ENCODE peak calls at places on chromosome 15, in ten cellular contexts. F is fibroblast of the conjunctiva, J is AG20443, M is amniotic stem cell, R is naive B cell, W is fibroblast of pulmonary artery, I is T47D, X is kidney, O is HCEC 1CT, H is HS-5. Q is an unnamed sample.

GRCh38 chr15:57031605-57032004 is 113.2 kb downstream of the TCF12 start:
- DNase-seq in J (peak; percentile 12), R (no peak), W (peak; percentile 79), F (peak; percentile 41), X (no peak), M (no peak), I (no peak), O (peak; percentile 43), H (no peak), Q (peak; percentile 72)

GRCh38 chr15:33380406-33380805 is 69.6 kb downstream of the RYR3 start:
- DNase-seq in X (no peak), M (no peak), R (no peak), W (no peak), O (no peak), J (no peak), H (no peak), I (no peak), F (no peak), Q (no peak)

GRCh38 chr15:57611938-57612337 is 20.2 kb downstream of the MYZAP start:
- DNase-seq in O (peak; percentile 24), M (peak; percentile 14), J (peak; percentile 55), F (no peak), I (peak; percentile 88), R (no peak), H (no peak), W (peak; percentile 48), X (peak; percentile 78), Q (peak; percentile 45)

GRCh38 chr15:96345560-96346389 is 15.3 kb downstream of the NR2F2 start:
- DNase-seq in O (peak; percentile 90), F (peak; percentile 76), J (peak; percentile 82), I (no peak), W (peak; percentile 87), X (peak; percentile 96), H (no peak), R (no peak), M (no peak), Q (peak; percentile 87)

GRCh38 chr15:49313650-49314049 is 109.4 kb upstream of the FGF7 start:
- DNase-seq in X (no peak), W (peak; percentile 84), I (no peak), H (peak; percentile 61), F (peak; percentile 70), O (peak; percentile 88), M (peak; percentile 10), J (peak; percentile 68), R (no peak), Q (peak; percentile 70)

GRCh38 chr15:69389426-69389825 is 24.7 kb upstream of the KIF23 start:
- DNase-seq in H (no peak), F (no peak), J (no peak), M (no peak), I (no peak), X (no peak), O (no peak), W (no peak), R (no peak), Q (no peak)

GRCh38 chr15:58264068-58264971 is 126.1 kb downstream of the AQP9 start:
- DNase-seq in O (no peak), W (no peak), I (no peak), X (no peak), M (no peak), J (no peak), F (no peak), H (no peak), R (no peak), Q (no peak)

GRCh38 chr15:71746719-71747118 is 63.6 kb upstream of the NR2E3 start:
- DNase-seq in I (no peak), X (no peak), M (no peak), O (no peak), F (no peak), J (no peak), W (no peak), R (no peak), H (no peak), Q (no peak)

GRCh38 chr15:69880616-69881309 is 217.0 kb downstream of the TLE3 start:
- DNase-seq in O (no peak), X (no peak), I (no peak), J (no peak), M (no peak), W (no peak), R (no peak), F (no peak), H (no peak), Q (no peak)